ENCODE peak calls at places on chromosomes 2 and 18, in nine cellular contexts. S is NCI-H1092 treated with DMSO at 0.1 percent for 48 hours; F is left ventricle myocardium inferior; M is ovary; R is activated naive CD4-positive, alpha-beta T cell treated with anti-CD3 and anti-CD28 coated beads for 36 hours; Z is H54; E is T-cell; C is HAP-1; L is NCI-H748 treated with DMSO at 0.1 percent for 48 hours. P is an unnamed sample.

GRCh38 chr2:73856214-73856613 is 27.5 kb downstream of the STAMBP start:
- DNase-seq in C (no peak), L (no peak), F (no peak), E (no peak), M (no peak), R (no peak), S (no peak), Z (no peak), P (no peak)

GRCh38 chr18:64380117-64380516 is 231.2 kb upstream of the LINC00305 start:
- DNase-seq in M (no peak), R (no peak), F (no peak), S (no peak), Z (no peak), C (no peak), E (no peak), L (no peak), P (no peak)

GRCh38 chr2:158232476-158232875 is 130.8 kb downstream of the UPP2 start:
- DNase-seq in S (no peak), F (no peak), L (no peak), R (no peak), M (no peak), Z (no peak), C (no peak), E (no peak), P (no peak)

GRCh38 chr2:204177977-204178522 is 241.5 kb downstream of the ICOS start:
- DNase-seq in R (peak; percentile 88), F (peak; percentile 44), S (no peak), M (no peak), L (no peak), C (peak; percentile 83), E (peak; percentile 56), Z (peak; percentile 30), P (no peak)

GRCh38 chr18:51211552-51211951 is 14.1 kb upstream of the MEX3C start:
- DNase-seq in E (peak; percentile 34), L (no peak), M (no peak), R (peak; percentile 71), Z (no peak), F (no peak), C (no peak), S (no peak), P (no peak)

GRCh38 chr2:28000287-28000686 is 109.8 kb downstream of the BABAM2 start:
- DNase-seq in E (no peak), M (no peak), S (no peak), Z (no peak), C (no peak), R (no peak), L (no peak), F (no peak), P (no peak)

GRCh38 chr18:23058746-23059440 is 76.4 kb upstream of the CABLES1 start:
- DNase-seq in C (no peak), L (no peak), Z (no peak), M (no peak), R (no peak), E (no peak), S (no peak), F (no peak), P (no peak)

GRCh38 chr2:20625920-20626697 is 24.8 kb downstream of the HS1BP3 start:
- DNase-seq in E (no peak), Z (no peak), R (no peak), F (peak; percentile 65), C (no peak), L (no peak), S (no peak), M (no peak), P (no peak)

GRCh38 chr18:22831441-22831904 is 101.7 kb upstream of the RBBP8 start:
- DNase-seq in L (no peak), F (no peak), C (no peak), E (no peak), Z (no peak), S (no peak), M (no peak), R (peak; percentile 38), P (no peak)

GRCh38 chr2:109083771-109084170 is 45.2 kb upstream of the SH3RF3 start:
- DNase-seq in S (no peak), L (no peak), R (no peak), M (no peak), C (no peak), F (no peak), E (no peak), Z (no peak), P (no peak)

GRCh38 chr2:55880416-55881143 is 43.0 kb downstream of the EFEMP1 start:
- DNase-seq in L (no peak), F (no peak), S (no peak), E (no peak), R (no peak), C (no peak), M (no peak), Z (no peak), P (no peak)

GRCh38 chr2:168596881-168597280 is 140.8 kb downstream of the CERS6 start:
- DNase-seq in L (no peak), C (no peak), F (no peak), R (peak; percentile 28), E (no peak), M (no peak), S (no peak), Z (peak; percentile 8), P (no peak)

GRCh38 chr2:1685957-1686783 is 58.1 kb downstream of the PXDN start:
- DNase-seq in S (no peak), R (no peak), C (no peak), Z (peak; percentile 70), F (no peak), E (no peak), L (no peak), M (no peak), P (no peak)

GRCh38 chr2:28377984-28378678 is 14.5 kb upstream of the FOSL2 start:
- DNase-seq in S (no peak), F (no peak), C (no peak), L (no peak), E (no peak), R (no peak), Z (no peak), M (no peak), P (peak; percentile 73)

GRCh38 chr18:72700961-72701710 is 157.0 kb upstream of the CBLN2 start:
- DNase-seq in F (no peak), L (peak; percentile 43), S (peak; percentile 46), E (no peak), M (no peak), C (no peak), R (no peak), Z (no peak), P (no peak)

GRCh38 chr18:10543277-10543676 is 17.4 kb downstream of the NAPG start:
- DNase-seq in R (no peak), F (no peak), M (no peak), Z (no peak), E (no peak), L (no peak), C (no peak), S (no peak), P (no peak)

GRCh38 chr2:36329746-36330145 is 25.8 kb upstream of the CRIM1 start:
- DNase-seq in L (no peak), Z (no peak), F (no peak), R (no peak), C (no peak), E (no peak), S (no peak), M (no peak), P (no peak)

GRCh38 chr2:99389371-99389770 is 52.2 kb downstream of the EIF5B start:
- DNase-seq in Z (no peak), M (no peak), R (no peak), F (no peak), E (no peak), C (no peak), L (no peak), S (no peak), P (no peak)

GRCh38 chr2:230794472-230794871 is 70.3 kb upstream of the ITM2C start:
- DNase-seq in F (no peak), E (peak; percentile 11), L (no peak), C (no peak), Z (no peak), R (peak; percentile 75), M (no peak), S (no peak), P (no peak)

GRCh38 chr2:220064282-220065042 is 437.0 kb downstream of the SLC4A3 start:
- DNase-seq in L (no peak), S (no peak), M (no peak), F (no peak), E (no peak), C (no peak), Z (no peak), R (no peak), P (no peak)

GRCh38 chr2:157032019-157032418 is 225.5 kb upstream of the GALNT5 start:
- DNase-seq in C (no peak), L (no peak), S (no peak), E (no peak), F (no peak), Z (peak; percentile 16), R (no peak), M (no peak), P (peak; percentile 38)

GRCh38 chr18:53947092-53947640 is 277.3 kb downstream of the MBD2 start:
- DNase-seq in E (no peak), S (no peak), M (no peak), R (no peak), C (no peak), L (peak; percentile 40), F (no peak), Z (no peak), P (no peak)

GRCh38 chr2:195532255-195532627 is 124.8 kb upstream of the SLC39A10 start:
- DNase-seq in S (no peak), L (no peak), R (no peak), M (no peak), Z (no peak), F (no peak), C (no peak), E (no peak), P (no peak)

GRCh38 chr2:95010126-95010525 is 15.4 kb upstream of the MAL start:
- DNase-seq in F (no peak), Z (no peak), E (no peak), L (no peak), M (no peak), C (no peak), R (no peak), S (no peak), P (no peak)

P was measured in keratinocyte.